ENCODE peak calls at places on chromosome 4, in nine cellular contexts. One of them, this sample, is unnamed.
A peak's percentile ranks its signal among the peaks of the same experiment; 100 is the strongest.

GRCh38 chr4:33357121-33357520 is 2637.0 kb downstream of the PCDH7 start:
- DNase-seq in pons: no peak
- DNase-seq in stimulated activated CD4-positive, alpha-beta T cell treated with anti-CD3 and anti-CD28 coated beads, Interleukin-1b, Interleukin-23, amount 100 ng/mL, for 1 hour: no peak
- DNase-seq in amniotic stem cell: no peak
- DNase-seq in type B pancreatic cell: no peak
- DNase-seq in effector CD4-positive, alpha-beta T cell: no peak
- DNase-seq in iPS-NIHi11: no peak
- DNase-seq in germinal center: no peak
- DNase-seq in ascending aorta: no peak
- DNase-seq in this sample: no peak

GRCh38 chr4:184617611-184618196 is 31.5 kb downstream of the CASP3 start:
- DNase-seq in pons: no peak
- DNase-seq in stimulated activated CD4-positive, alpha-beta T cell treated with anti-CD3 and anti-CD28 coated beads, Interleukin-1b, Interleukin-23, amount 100 ng/mL, for 1 hour: no peak
- DNase-seq in amniotic stem cell: no peak
- DNase-seq in type B pancreatic cell: no peak
- DNase-seq in effector CD4-positive, alpha-beta T cell: no peak
- DNase-seq in iPS-NIHi11: no peak
- DNase-seq in germinal center: no peak
- DNase-seq in ascending aorta: no peak
- DNase-seq in this sample: no peak

GRCh38 chr4:160362478-160362877 is 1259.6 kb downstream of the RAPGEF2 start:
- DNase-seq in pons: no peak
- DNase-seq in stimulated activated CD4-positive, alpha-beta T cell treated with anti-CD3 and anti-CD28 coated beads, Interleukin-1b, Interleukin-23, amount 100 ng/mL, for 1 hour: no peak
- DNase-seq in amniotic stem cell: no peak
- DNase-seq in type B pancreatic cell: no peak
- DNase-seq in effector CD4-positive, alpha-beta T cell: no peak
- DNase-seq in iPS-NIHi11: no peak
- DNase-seq in germinal center: no peak
- DNase-seq in ascending aorta: no peak
- DNase-seq in this sample: no peak

GRCh38 chr4:167052631-167053085 is 181.6 kb downstream of the SPOCK3 start:
- DNase-seq in pons: peak; percentile 92
- DNase-seq in stimulated activated CD4-positive, alpha-beta T cell treated with anti-CD3 and anti-CD28 coated beads, Interleukin-1b, Interleukin-23, amount 100 ng/mL, for 1 hour: no peak
- DNase-seq in amniotic stem cell: no peak
- DNase-seq in type B pancreatic cell: no peak
- DNase-seq in effector CD4-positive, alpha-beta T cell: no peak
- DNase-seq in iPS-NIHi11: no peak
- DNase-seq in germinal center: no peak
- DNase-seq in ascending aorta: no peak
- DNase-seq in this sample: no peak

GRCh38 chr4:15649914-15650545 is 5.1 kb downstream of the FBXL5 start:
- DNase-seq in pons: peak; percentile 83
- DNase-seq in stimulated activated CD4-positive, alpha-beta T cell treated with anti-CD3 and anti-CD28 coated beads, Interleukin-1b, Interleukin-23, amount 100 ng/mL, for 1 hour: no peak
- DNase-seq in amniotic stem cell: no peak
- DNase-seq in type B pancreatic cell: no peak
- DNase-seq in effector CD4-positive, alpha-beta T cell: peak; percentile 43
- DNase-seq in iPS-NIHi11: peak; percentile 49
- DNase-seq in germinal center: peak; percentile 42
- DNase-seq in ascending aorta: no peak
- DNase-seq in this sample: no peak

GRCh38 chr4:6114601-6115000 is 85.7 kb downstream of the JAKMIP1 start:
- DNase-seq in pons: no peak
- DNase-seq in stimulated activated CD4-positive, alpha-beta T cell treated with anti-CD3 and anti-CD28 coated beads, Interleukin-1b, Interleukin-23, amount 100 ng/mL, for 1 hour: no peak
- DNase-seq in amniotic stem cell: no peak
- DNase-seq in type B pancreatic cell: no peak
- DNase-seq in effector CD4-positive, alpha-beta T cell: no peak
- DNase-seq in iPS-NIHi11: no peak
- DNase-seq in germinal center: no peak
- DNase-seq in ascending aorta: no peak
- DNase-seq in this sample: no peak

GRCh38 chr4:123415977-123416376 is 19.4 kb downstream of the SPRY1 start:
- DNase-seq in pons: no peak
- DNase-seq in stimulated activated CD4-positive, alpha-beta T cell treated with anti-CD3 and anti-CD28 coated beads, Interleukin-1b, Interleukin-23, amount 100 ng/mL, for 1 hour: no peak
- DNase-seq in amniotic stem cell: peak; percentile 23
- DNase-seq in type B pancreatic cell: no peak
- DNase-seq in effector CD4-positive, alpha-beta T cell: no peak
- DNase-seq in iPS-NIHi11: no peak
- DNase-seq in germinal center: no peak
- DNase-seq in ascending aorta: no peak
- DNase-seq in this sample: no peak

GRCh38 chr4:42348692-42349091 is 48.6 kb upstream of the SHISA3 start:
- DNase-seq in pons: no peak
- DNase-seq in stimulated activated CD4-positive, alpha-beta T cell treated with anti-CD3 and anti-CD28 coated beads, Interleukin-1b, Interleukin-23, amount 100 ng/mL, for 1 hour: no peak
- DNase-seq in amniotic stem cell: no peak
- DNase-seq in type B pancreatic cell: no peak
- DNase-seq in effector CD4-positive, alpha-beta T cell: no peak
- DNase-seq in iPS-NIHi11: no peak
- DNase-seq in germinal center: no peak
- DNase-seq in ascending aorta: no peak
- DNase-seq in this sample: no peak

GRCh38 chr4:76993787-76994641 is 44.5 kb downstream of the SEPTIN11 start:
- DNase-seq in pons: no peak
- DNase-seq in stimulated activated CD4-positive, alpha-beta T cell treated with anti-CD3 and anti-CD28 coated beads, Interleukin-1b, Interleukin-23, amount 100 ng/mL, for 1 hour: peak; percentile 21
- DNase-seq in amniotic stem cell: no peak
- DNase-seq in type B pancreatic cell: no peak
- DNase-seq in effector CD4-positive, alpha-beta T cell: peak; percentile 45
- DNase-seq in iPS-NIHi11: no peak
- DNase-seq in germinal center: peak; percentile 30
- DNase-seq in ascending aorta: no peak
- DNase-seq in this sample: no peak

GRCh38 chr4:11436673-11437072 is 8.0 kb upstream of the HS3ST1 start:
- DNase-seq in pons: no peak
- DNase-seq in stimulated activated CD4-positive, alpha-beta T cell treated with anti-CD3 and anti-CD28 coated beads, Interleukin-1b, Interleukin-23, amount 100 ng/mL, for 1 hour: no peak
- DNase-seq in amniotic stem cell: no peak
- DNase-seq in type B pancreatic cell: no peak
- DNase-seq in effector CD4-positive, alpha-beta T cell: no peak
- DNase-seq in iPS-NIHi11: no peak
- DNase-seq in germinal center: no peak
- DNase-seq in ascending aorta: no peak
- DNase-seq in this sample: no peak

GRCh38 chr4:128660361-128660964 is 149.0 kb upstream of the JADE1 start:
- DNase-seq in pons: peak; percentile 70
- DNase-seq in stimulated activated CD4-positive, alpha-beta T cell treated with anti-CD3 and anti-CD28 coated beads, Interleukin-1b, Interleukin-23, amount 100 ng/mL, for 1 hour: no peak
- DNase-seq in amniotic stem cell: no peak
- DNase-seq in type B pancreatic cell: no peak
- DNase-seq in effector CD4-positive, alpha-beta T cell: no peak
- DNase-seq in iPS-NIHi11: no peak
- DNase-seq in germinal center: no peak
- DNase-seq in ascending aorta: no peak
- DNase-seq in this sample: no peak

GRCh38 chr4:39932776-39933402 is 44.8 kb downstream of the PDS5A start:
- DNase-seq in pons: no peak
- DNase-seq in stimulated activated CD4-positive, alpha-beta T cell treated with anti-CD3 and anti-CD28 coated beads, Interleukin-1b, Interleukin-23, amount 100 ng/mL, for 1 hour: no peak
- DNase-seq in amniotic stem cell: no peak
- DNase-seq in type B pancreatic cell: peak; percentile 25
- DNase-seq in effector CD4-positive, alpha-beta T cell: no peak
- DNase-seq in iPS-NIHi11: no peak
- DNase-seq in germinal center: no peak
- DNase-seq in ascending aorta: no peak
- DNase-seq in this sample: no peak

GRCh38 chr4:111556861-111557260 is 588.4 kb upstream of the FAM241A start:
- DNase-seq in pons: no peak
- DNase-seq in stimulated activated CD4-positive, alpha-beta T cell treated with anti-CD3 and anti-CD28 coated beads, Interleukin-1b, Interleukin-23, amount 100 ng/mL, for 1 hour: no peak
- DNase-seq in amniotic stem cell: no peak
- DNase-seq in type B pancreatic cell: no peak
- DNase-seq in effector CD4-positive, alpha-beta T cell: no peak
- DNase-seq in iPS-NIHi11: no peak
- DNase-seq in germinal center: no peak
- DNase-seq in ascending aorta: no peak
- DNase-seq in this sample: no peak

GRCh38 chr4:71857713-71858451 is 74.0 kb upstream of the GC start:
- DNase-seq in pons: no peak
- DNase-seq in stimulated activated CD4-positive, alpha-beta T cell treated with anti-CD3 and anti-CD28 coated beads, Interleukin-1b, Interleukin-23, amount 100 ng/mL, for 1 hour: no peak
- DNase-seq in amniotic stem cell: no peak
- DNase-seq in type B pancreatic cell: no peak
- DNase-seq in effector CD4-positive, alpha-beta T cell: no peak
- DNase-seq in iPS-NIHi11: peak; percentile 59
- DNase-seq in germinal center: no peak
- DNase-seq in ascending aorta: no peak
- DNase-seq in this sample: no peak

GRCh38 chr4:118032691-118033090 is 1.6 kb upstream of the NDST3 start:
- DNase-seq in pons: peak; percentile 12
- DNase-seq in stimulated activated CD4-positive, alpha-beta T cell treated with anti-CD3 and anti-CD28 coated beads, Interleukin-1b, Interleukin-23, amount 100 ng/mL, for 1 hour: no peak
- DNase-seq in amniotic stem cell: no peak
- DNase-seq in type B pancreatic cell: no peak
- DNase-seq in effector CD4-positive, alpha-beta T cell: no peak
- DNase-seq in iPS-NIHi11: peak; percentile 39
- DNase-seq in germinal center: no peak
- DNase-seq in ascending aorta: no peak
- DNase-seq in this sample: no peak

GRCh38 chr4:159856451-159856850 is 753.6 kb downstream of the RAPGEF2 start:
- DNase-seq in pons: no peak
- DNase-seq in stimulated activated CD4-positive, alpha-beta T cell treated with anti-CD3 and anti-CD28 coated beads, Interleukin-1b, Interleukin-23, amount 100 ng/mL, for 1 hour: no peak
- DNase-seq in amniotic stem cell: no peak
- DNase-seq in type B pancreatic cell: no peak
- DNase-seq in effector CD4-positive, alpha-beta T cell: no peak
- DNase-seq in iPS-NIHi11: peak; percentile 13
- DNase-seq in germinal center: no peak
- DNase-seq in ascending aorta: no peak
- DNase-seq in this sample: no peak

GRCh38 chr4:10273030-10273429 is 156.4 kb upstream of the WDR1 start:
- DNase-seq in pons: no peak
- DNase-seq in stimulated activated CD4-positive, alpha-beta T cell treated with anti-CD3 and anti-CD28 coated beads, Interleukin-1b, Interleukin-23, amount 100 ng/mL, for 1 hour: no peak
- DNase-seq in amniotic stem cell: no peak
- DNase-seq in type B pancreatic cell: no peak
- DNase-seq in effector CD4-positive, alpha-beta T cell: no peak
- DNase-seq in iPS-NIHi11: no peak
- DNase-seq in germinal center: no peak
- DNase-seq in ascending aorta: no peak
- DNase-seq in this sample: no peak

GRCh38 chr4:6753891-6754290 is 28.6 kb upstream of the KIAA0232 start:
- DNase-seq in pons: no peak
- DNase-seq in stimulated activated CD4-positive, alpha-beta T cell treated with anti-CD3 and anti-CD28 coated beads, Interleukin-1b, Interleukin-23, amount 100 ng/mL, for 1 hour: no peak
- DNase-seq in amniotic stem cell: no peak
- DNase-seq in type B pancreatic cell: no peak
- DNase-seq in effector CD4-positive, alpha-beta T cell: no peak
- DNase-seq in iPS-NIHi11: no peak
- DNase-seq in germinal center: no peak
- DNase-seq in ascending aorta: no peak
- DNase-seq in this sample: no peak

GRCh38 chr4:88018471-88018870 is 11.0 kb downstream of the PKD2 start:
- DNase-seq in pons: no peak
- DNase-seq in stimulated activated CD4-positive, alpha-beta T cell treated with anti-CD3 and anti-CD28 coated beads, Interleukin-1b, Interleukin-23, amount 100 ng/mL, for 1 hour: no peak
- DNase-seq in amniotic stem cell: no peak
- DNase-seq in type B pancreatic cell: no peak
- DNase-seq in effector CD4-positive, alpha-beta T cell: no peak
- DNase-seq in iPS-NIHi11: no peak
- DNase-seq in germinal center: no peak
- DNase-seq in ascending aorta: no peak
- DNase-seq in this sample: no peak

GRCh38 chr4:184755278-184755677 is 21.4 kb upstream of the CENPU start:
- DNase-seq in pons: no peak
- DNase-seq in stimulated activated CD4-positive, alpha-beta T cell treated with anti-CD3 and anti-CD28 coated beads, Interleukin-1b, Interleukin-23, amount 100 ng/mL, for 1 hour: no peak
- DNase-seq in amniotic stem cell: peak; percentile 18
- DNase-seq in type B pancreatic cell: no peak
- DNase-seq in effector CD4-positive, alpha-beta T cell: no peak
- DNase-seq in iPS-NIHi11: no peak
- DNase-seq in germinal center: no peak
- DNase-seq in ascending aorta: no peak
- DNase-seq in this sample: no peak

GRCh38 chr4:81421346-81422218 is 50.1 kb downstream of the RASGEF1B start:
- DNase-seq in pons: no peak
- DNase-seq in stimulated activated CD4-positive, alpha-beta T cell treated with anti-CD3 and anti-CD28 coated beads, Interleukin-1b, Interleukin-23, amount 100 ng/mL, for 1 hour: no peak
- DNase-seq in amniotic stem cell: no peak
- DNase-seq in type B pancreatic cell: no peak
- DNase-seq in effector CD4-positive, alpha-beta T cell: no peak
- DNase-seq in iPS-NIHi11: peak; percentile 29
- DNase-seq in germinal center: peak; percentile 79
- DNase-seq in ascending aorta: no peak
- DNase-seq in this sample: no peak

GRCh38 chr4:5990446-5991160 is 27.6 kb downstream of the C4orf50 start:
- DNase-seq in pons: no peak
- DNase-seq in stimulated activated CD4-positive, alpha-beta T cell treated with anti-CD3 and anti-CD28 coated beads, Interleukin-1b, Interleukin-23, amount 100 ng/mL, for 1 hour: no peak
- DNase-seq in amniotic stem cell: no peak
- DNase-seq in type B pancreatic cell: no peak
- DNase-seq in effector CD4-positive, alpha-beta T cell: no peak
- DNase-seq in iPS-NIHi11: no peak
- DNase-seq in germinal center: no peak
- DNase-seq in ascending aorta: no peak
- DNase-seq in this sample: no peak

GRCh38 chr4:104283303-104283702 is 211.4 kb downstream of the CXXC4 start:
- DNase-seq in pons: no peak
- DNase-seq in stimulated activated CD4-positive, alpha-beta T cell treated with anti-CD3 and anti-CD28 coated beads, Interleukin-1b, Interleukin-23, amount 100 ng/mL, for 1 hour: no peak
- DNase-seq in amniotic stem cell: no peak
- DNase-seq in type B pancreatic cell: no peak
- DNase-seq in effector CD4-positive, alpha-beta T cell: no peak
- DNase-seq in iPS-NIHi11: no peak
- DNase-seq in germinal center: no peak
- DNase-seq in ascending aorta: no peak
- DNase-seq in this sample: no peak

GRCh38 chr4:15006416-15007024 is 4.2 kb downstream of the CPEB2 start:
- DNase-seq in pons: peak; percentile 74
- DNase-seq in stimulated activated CD4-positive, alpha-beta T cell treated with anti-CD3 and anti-CD28 coated beads, Interleukin-1b, Interleukin-23, amount 100 ng/mL, for 1 hour: no peak
- DNase-seq in amniotic stem cell: no peak
- DNase-seq in type B pancreatic cell: no peak
- DNase-seq in effector CD4-positive, alpha-beta T cell: no peak
- DNase-seq in iPS-NIHi11: no peak
- DNase-seq in germinal center: peak; percentile 6
- DNase-seq in ascending aorta: no peak
- DNase-seq in this sample: no peak

GRCh38 chr4:158782539-158783360 is 13.9 kb downstream of the FNIP2 start:
- DNase-seq in pons: no peak
- DNase-seq in stimulated activated CD4-positive, alpha-beta T cell treated with anti-CD3 and anti-CD28 coated beads, Interleukin-1b, Interleukin-23, amount 100 ng/mL, for 1 hour: no peak
- DNase-seq in amniotic stem cell: no peak
- DNase-seq in type B pancreatic cell: no peak
- DNase-seq in effector CD4-positive, alpha-beta T cell: no peak
- DNase-seq in iPS-NIHi11: no peak
- DNase-seq in germinal center: no peak
- DNase-seq in ascending aorta: no peak
- DNase-seq in this sample: no peak

GRCh38 chr4:112515278-112516075 is 503 bp downstream of the NEUROG2 start:
- DNase-seq in pons: no peak
- DNase-seq in stimulated activated CD4-positive, alpha-beta T cell treated with anti-CD3 and anti-CD28 coated beads, Interleukin-1b, Interleukin-23, amount 100 ng/mL, for 1 hour: no peak
- DNase-seq in amniotic stem cell: no peak
- DNase-seq in type B pancreatic cell: no peak
- DNase-seq in effector CD4-positive, alpha-beta T cell: no peak
- DNase-seq in iPS-NIHi11: peak; percentile 47
- DNase-seq in germinal center: peak; percentile 51
- DNase-seq in ascending aorta: no peak
- DNase-seq in this sample: no peak

GRCh38 chr4:186885289-186885688 is 161.6 kb upstream of the FAT1 start:
- DNase-seq in pons: no peak
- DNase-seq in stimulated activated CD4-positive, alpha-beta T cell treated with anti-CD3 and anti-CD28 coated beads, Interleukin-1b, Interleukin-23, amount 100 ng/mL, for 1 hour: no peak
- DNase-seq in amniotic stem cell: no peak
- DNase-seq in type B pancreatic cell: no peak
- DNase-seq in effector CD4-positive, alpha-beta T cell: no peak
- DNase-seq in iPS-NIHi11: no peak
- DNase-seq in germinal center: no peak
- DNase-seq in ascending aorta: no peak
- DNase-seq in this sample: no peak

GRCh38 chr4:137738377-137738990 is 206.2 kb upstream of the PCDH18 start:
- DNase-seq in pons: no peak
- DNase-seq in stimulated activated CD4-positive, alpha-beta T cell treated with anti-CD3 and anti-CD28 coated beads, Interleukin-1b, Interleukin-23, amount 100 ng/mL, for 1 hour: no peak
- DNase-seq in amniotic stem cell: no peak
- DNase-seq in type B pancreatic cell: no peak
- DNase-seq in effector CD4-positive, alpha-beta T cell: no peak
- DNase-seq in iPS-NIHi11: no peak
- DNase-seq in germinal center: no peak
- DNase-seq in ascending aorta: no peak
- DNase-seq in this sample: no peak

GRCh38 chr4:8907596-8908205 is 36.1 kb upstream of the HMX1 start:
- DNase-seq in pons: no peak
- DNase-seq in stimulated activated CD4-positive, alpha-beta T cell treated with anti-CD3 and anti-CD28 coated beads, Interleukin-1b, Interleukin-23, amount 100 ng/mL, for 1 hour: no peak
- DNase-seq in amniotic stem cell: no peak
- DNase-seq in type B pancreatic cell: peak; percentile 60
- DNase-seq in effector CD4-positive, alpha-beta T cell: no peak
- DNase-seq in iPS-NIHi11: peak; percentile 5
- DNase-seq in germinal center: no peak
- DNase-seq in ascending aorta: no peak
- DNase-seq in this sample: no peak

GRCh38 chr4:71095141-71095939 is 101.9 kb downstream of the DCK start:
- DNase-seq in pons: no peak
- DNase-seq in stimulated activated CD4-positive, alpha-beta T cell treated with anti-CD3 and anti-CD28 coated beads, Interleukin-1b, Interleukin-23, amount 100 ng/mL, for 1 hour: no peak
- DNase-seq in amniotic stem cell: no peak
- DNase-seq in type B pancreatic cell: no peak
- DNase-seq in effector CD4-positive, alpha-beta T cell: no peak
- DNase-seq in iPS-NIHi11: no peak
- DNase-seq in germinal center: no peak
- DNase-seq in ascending aorta: no peak
- DNase-seq in this sample: no peak

GRCh38 chr4:89222171-89222570 is 85.4 kb downstream of the GPRIN3 start:
- DNase-seq in pons: no peak
- DNase-seq in stimulated activated CD4-positive, alpha-beta T cell treated with anti-CD3 and anti-CD28 coated beads, Interleukin-1b, Interleukin-23, amount 100 ng/mL, for 1 hour: no peak
- DNase-seq in amniotic stem cell: no peak
- DNase-seq in type B pancreatic cell: no peak
- DNase-seq in effector CD4-positive, alpha-beta T cell: no peak
- DNase-seq in iPS-NIHi11: no peak
- DNase-seq in germinal center: no peak
- DNase-seq in ascending aorta: no peak
- DNase-seq in this sample: no peak